ENCODE peak calls at places on chromosomes 13 and 19, in four cellular contexts. One of them, this sample, is unnamed.
A peak's percentile ranks its signal among the peaks of the same experiment; 100 is the strongest.

GRCh38 chr13:50192272-50192813 is 177.1 kb downstream of the KCNRG start:
- DNase-seq in stimulated activated CD8-positive, alpha-beta memory T cell treated with anti-CD3 and anti-CD28 coated beads, Interleukin-15, amount 100 ng/mL, for 1 hour: no peak
- DNase-seq in NCI-H1694: no peak
- DNase-seq in fibroblast of mammary gland: no peak
- DNase-seq in this sample: no peak

GRCh38 chr13:61880576-61881283 is 465.1 kb upstream of the PCDH20 start:
- DNase-seq in fibroblast of mammary gland: peak; percentile 3
- DNase-seq in stimulated activated CD8-positive, alpha-beta memory T cell treated with anti-CD3 and anti-CD28 coated beads, Interleukin-15, amount 100 ng/mL, for 1 hour: no peak
- DNase-seq in NCI-H1694: peak; percentile 2
- DNase-seq in this sample: no peak

GRCh38 chr19:646798-647565 is 7.3 kb downstream of the FGF22 start:
- DNase-seq in NCI-H1694: no peak
- DNase-seq in fibroblast of mammary gland: no peak
- DNase-seq in stimulated activated CD8-positive, alpha-beta memory T cell treated with anti-CD3 and anti-CD28 coated beads, Interleukin-15, amount 100 ng/mL, for 1 hour: no peak
- DNase-seq in this sample: no peak

GRCh38 chr13:33009019-33009418 is 7.2 kb upstream of the KL start:
- DNase-seq in stimulated activated CD8-positive, alpha-beta memory T cell treated with anti-CD3 and anti-CD28 coated beads, Interleukin-15, amount 100 ng/mL, for 1 hour: no peak
- DNase-seq in fibroblast of mammary gland: no peak
- DNase-seq in NCI-H1694: no peak
- DNase-seq in this sample: no peak

GRCh38 chr13:21216332-21216731 is 39.9 kb downstream of the MRPL57 start:
- DNase-seq in stimulated activated CD8-positive, alpha-beta memory T cell treated with anti-CD3 and anti-CD28 coated beads, Interleukin-15, amount 100 ng/mL, for 1 hour: no peak
- DNase-seq in NCI-H1694: no peak
- DNase-seq in fibroblast of mammary gland: no peak
- DNase-seq in this sample: no peak

GRCh38 chr19:48874309-48875135 is 2.3 kb downstream of the PPP1R15A start:
- DNase-seq in fibroblast of mammary gland: peak; percentile 87
- DNase-seq in NCI-H1694: peak; percentile 9
- DNase-seq in stimulated activated CD8-positive, alpha-beta memory T cell treated with anti-CD3 and anti-CD28 coated beads, Interleukin-15, amount 100 ng/mL, for 1 hour: no peak
- DNase-seq in this sample: no peak

GRCh38 chr19:34475026-34475974 is 6.3 kb upstream of the WTIP start:
- DNase-seq in stimulated activated CD8-positive, alpha-beta memory T cell treated with anti-CD3 and anti-CD28 coated beads, Interleukin-15, amount 100 ng/mL, for 1 hour: no peak
- DNase-seq in NCI-H1694: no peak
- DNase-seq in fibroblast of mammary gland: peak; percentile 92
- DNase-seq in this sample: no peak

GRCh38 chr13:47036291-47037008 is 139.6 kb upstream of the HTR2A start:
- DNase-seq in stimulated activated CD8-positive, alpha-beta memory T cell treated with anti-CD3 and anti-CD28 coated beads, Interleukin-15, amount 100 ng/mL, for 1 hour: no peak
- DNase-seq in fibroblast of mammary gland: no peak
- DNase-seq in NCI-H1694: no peak
- DNase-seq in this sample: no peak

GRCh38 chr13:44810067-44810840 is 179.0 kb downstream of the NUFIP1 start:
- DNase-seq in NCI-H1694: peak; percentile 57
- DNase-seq in fibroblast of mammary gland: no peak
- DNase-seq in stimulated activated CD8-positive, alpha-beta memory T cell treated with anti-CD3 and anti-CD28 coated beads, Interleukin-15, amount 100 ng/mL, for 1 hour: no peak
- DNase-seq in this sample: no peak